ENCODE peak calls at places on chromosome 3, in six cellular contexts. One of them, this sample, is unnamed. For H3K4me1, the result is how much of the 10 kb centered on the place peaks cover.

GRCh38 chr3:128554100-128554464 is 61.1 kb upstream of the GATA2 start:
- DNase-seq in colonic mucosa: no peak
- DNase-seq in upper lobe of right lung: peak
- DNase-seq in left ventricle myocardium inferior: no peak
- DNase-seq in neural progenitor cell: no peak
- DNase-seq in PC-9: peak
- DNase-seq in this sample: no peak

GRCh38 chr3:138441742-138442141 is 7.3 kb downstream of the ESYT3 start:
- DNase-seq in colonic mucosa: no peak
- DNase-seq in left ventricle myocardium inferior: no peak
- DNase-seq in neural progenitor cell: no peak
- DNase-seq in upper lobe of right lung: no peak
- DNase-seq in PC-9: no peak
- DNase-seq in this sample: no peak

GRCh38 chr3:13749063-13749764 is 130.7 kb downstream of the WNT7A start:
- DNase-seq in upper lobe of right lung: no peak
- DNase-seq in left ventricle myocardium inferior: no peak
- DNase-seq in colonic mucosa: no peak
- DNase-seq in PC-9: no peak
- DNase-seq in neural progenitor cell: no peak
- DNase-seq in this sample: no peak

GRCh38 chr3:42183991-42184621 is 81.9 kb downstream of the CCK start:
- DNase-seq in PC-9: no peak
- DNase-seq in colonic mucosa: no peak
- DNase-seq in neural progenitor cell: no peak
- DNase-seq in upper lobe of right lung: no peak
- DNase-seq in left ventricle myocardium inferior: no peak
- DNase-seq in this sample: no peak

GRCh38 chr3:184593923-184594303 is 32.3 kb downstream of the EPHB3 start:
- DNase-seq in neural progenitor cell: no peak
- DNase-seq in PC-9: no peak
- DNase-seq in left ventricle myocardium inferior: no peak
- DNase-seq in upper lobe of right lung: no peak
- DNase-seq in colonic mucosa: no peak
- DNase-seq in this sample: no peak

GRCh38 chr3:152071924-152072323 is 196.8 kb upstream of the MBNL1 start:
- DNase-seq in neural progenitor cell: peak
- DNase-seq in colonic mucosa: no peak
- DNase-seq in upper lobe of right lung: no peak
- DNase-seq in left ventricle myocardium inferior: no peak
- DNase-seq in PC-9: no peak
- DNase-seq in this sample: no peak

GRCh38 chr3:25448750-25449684 is 21.0 kb downstream of the RARB start:
- DNase-seq in neural progenitor cell: peak
- DNase-seq in colonic mucosa: peak
- DNase-seq in PC-9: no peak
- DNase-seq in upper lobe of right lung: peak
- DNase-seq in left ventricle myocardium inferior: peak
- DNase-seq in this sample: peak

GRCh38 chr3:169879846-169880558 is 10.3 kb upstream of the LRRC31 start:
- DNase-seq in colonic mucosa: no peak
- DNase-seq in upper lobe of right lung: no peak
- DNase-seq in neural progenitor cell: peak
- DNase-seq in left ventricle myocardium inferior: no peak
- DNase-seq in PC-9: no peak
- DNase-seq in this sample: no peak

GRCh38 chr3:154218728-154219127 is 97.5 kb downstream of the ARHGEF26 start:
- DNase-seq in upper lobe of right lung: no peak
- DNase-seq in left ventricle myocardium inferior: no peak
- DNase-seq in neural progenitor cell: no peak
- DNase-seq in colonic mucosa: no peak
- DNase-seq in PC-9: no peak
- DNase-seq in this sample: no peak

GRCh38 chr3:197854596-197855343 is 63.7 kb downstream of the LRCH3 start:
- DNase-seq in colonic mucosa: no peak
- DNase-seq in PC-9: no peak
- DNase-seq in upper lobe of right lung: no peak
- DNase-seq in left ventricle myocardium inferior: no peak
- DNase-seq in neural progenitor cell: peak
- DNase-seq in this sample: peak

GRCh38 chr3:13292371-13292770 is 127.8 kb downstream of the NUP210 start:
- DNase-seq in left ventricle myocardium inferior: no peak
- DNase-seq in colonic mucosa: no peak
- DNase-seq in upper lobe of right lung: no peak
- DNase-seq in PC-9: no peak
- DNase-seq in neural progenitor cell: no peak
- DNase-seq in this sample: no peak

GRCh38 chr3:143199998-143200909 is 80.7 kb downstream of the CHST2 start:
- DNase-seq in left ventricle myocardium inferior: no peak
- DNase-seq in colonic mucosa: no peak
- DNase-seq in PC-9: no peak
- DNase-seq in neural progenitor cell: no peak
- DNase-seq in upper lobe of right lung: no peak
- DNase-seq in this sample: no peak

GRCh38 chr3:52841211-52841980 is 6.6 kb upstream of the MUSTN1 start:
- DNase-seq in PC-9: no peak
- DNase-seq in left ventricle myocardium inferior: no peak
- DNase-seq in colonic mucosa: no peak
- DNase-seq in upper lobe of right lung: no peak
- DNase-seq in neural progenitor cell: no peak
- DNase-seq in this sample: no peak

GRCh38 chr3:58336135-58336882 is 3.6 kb downstream of the PXK start:
- DNase-seq in neural progenitor cell: no peak
- DNase-seq in colonic mucosa: no peak
- DNase-seq in left ventricle myocardium inferior: no peak
- DNase-seq in upper lobe of right lung: no peak
- DNase-seq in PC-9: no peak
- DNase-seq in this sample: no peak

GRCh38 chr3:65830948-65831732 is 207.6 kb downstream of the MAGI1 start:
- DNase-seq in neural progenitor cell: no peak
- DNase-seq in left ventricle myocardium inferior: no peak
- DNase-seq in colonic mucosa: no peak
- DNase-seq in upper lobe of right lung: no peak
- DNase-seq in PC-9: no peak
- DNase-seq in this sample: no peak

GRCh38 chr3:166123576-166123975 is 286.4 kb upstream of the BCHE start:
- DNase-seq in left ventricle myocardium inferior: no peak
- DNase-seq in neural progenitor cell: no peak
- DNase-seq in PC-9: peak
- DNase-seq in upper lobe of right lung: no peak
- DNase-seq in colonic mucosa: no peak
- DNase-seq in this sample: no peak

GRCh38 chr3:165640970-165641369 is 196.3 kb downstream of the BCHE start:
- DNase-seq in PC-9: no peak
- DNase-seq in neural progenitor cell: no peak
- DNase-seq in upper lobe of right lung: no peak
- DNase-seq in colonic mucosa: no peak
- DNase-seq in left ventricle myocardium inferior: no peak
- DNase-seq in this sample: no peak

GRCh38 chr3:133330542-133330941 is 69.3 kb upstream of the BFSP2 start:
- DNase-seq in upper lobe of right lung: no peak
- DNase-seq in PC-9: no peak
- DNase-seq in neural progenitor cell: no peak
- DNase-seq in colonic mucosa: no peak
- DNase-seq in left ventricle myocardium inferior: no peak
- DNase-seq in this sample: no peak

GRCh38 chr3:80097674-80098073 is 329.9 kb upstream of the ROBO1 start:
- DNase-seq in neural progenitor cell: no peak
- DNase-seq in left ventricle myocardium inferior: no peak
- DNase-seq in upper lobe of right lung: no peak
- DNase-seq in PC-9: no peak
- DNase-seq in colonic mucosa: no peak
- DNase-seq in this sample: no peak

GRCh38 chr3:2714856-2715255 is 395.3 kb downstream of the IL5RA start:
- DNase-seq in neural progenitor cell: no peak
- DNase-seq in colonic mucosa: no peak
- DNase-seq in upper lobe of right lung: no peak
- DNase-seq in PC-9: no peak
- DNase-seq in left ventricle myocardium inferior: no peak
- DNase-seq in this sample: no peak

GRCh38 chr3:49462222-49462621 is 7.8 kb upstream of the DAG1 start:
- DNase-seq in upper lobe of right lung: no peak
- DNase-seq in left ventricle myocardium inferior: no peak
- DNase-seq in neural progenitor cell: no peak
- DNase-seq in colonic mucosa: no peak
- DNase-seq in PC-9: peak
- DNase-seq in this sample: no peak

GRCh38 chr3:31196881-31197364 is 302.5 kb upstream of the GADL1 start:
- DNase-seq in neural progenitor cell: no peak
- DNase-seq in colonic mucosa: no peak
- DNase-seq in PC-9: no peak
- DNase-seq in left ventricle myocardium inferior: peak
- DNase-seq in upper lobe of right lung: no peak
- DNase-seq in this sample: no peak

GRCh38 chr3:17195856-17196604 is 311.3 kb downstream of the PLCL2 start:
- DNase-seq in PC-9: no peak
- DNase-seq in left ventricle myocardium inferior: no peak
- DNase-seq in colonic mucosa: no peak
- DNase-seq in neural progenitor cell: peak
- DNase-seq in upper lobe of right lung: no peak
- DNase-seq in this sample: no peak

GRCh38 chr3:17190353-17191078 is 305.8 kb downstream of the PLCL2 start:
- DNase-seq in upper lobe of right lung: no peak
- DNase-seq in colonic mucosa: no peak
- DNase-seq in left ventricle myocardium inferior: no peak
- DNase-seq in neural progenitor cell: no peak
- DNase-seq in PC-9: no peak
- DNase-seq in this sample: no peak

GRCh38 chr3:17192995-17193394 is 308.2 kb downstream of the PLCL2 start:
- DNase-seq in neural progenitor cell: no peak
- DNase-seq in upper lobe of right lung: no peak
- DNase-seq in left ventricle myocardium inferior: no peak
- DNase-seq in colonic mucosa: no peak
- DNase-seq in PC-9: no peak
- DNase-seq in this sample: no peak

GRCh38 chr3:17194116-17194515 is 309.4 kb downstream of the PLCL2 start:
- DNase-seq in PC-9: no peak
- DNase-seq in left ventricle myocardium inferior: no peak
- DNase-seq in colonic mucosa: no peak
- DNase-seq in neural progenitor cell: no peak
- DNase-seq in upper lobe of right lung: no peak
- DNase-seq in this sample: no peak

DNA sequence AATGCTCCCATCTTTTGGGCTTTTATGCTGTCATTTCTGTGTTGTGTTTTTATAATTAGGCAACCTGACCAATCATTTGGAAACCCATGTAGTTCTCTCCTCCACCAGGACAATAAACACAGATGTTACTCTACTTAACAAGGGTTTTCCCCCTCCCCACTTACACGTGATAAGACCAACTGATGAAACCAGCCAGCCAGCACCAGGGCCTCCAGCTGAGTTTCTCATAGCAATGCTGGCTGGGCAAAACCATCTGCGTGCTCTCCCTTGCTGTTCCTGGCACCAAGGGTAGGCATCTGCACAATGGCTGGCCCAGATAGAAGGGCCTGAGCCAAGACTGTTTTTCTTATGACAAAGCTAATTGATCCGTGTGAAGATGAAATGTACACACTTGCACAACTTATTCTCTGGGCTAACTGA is 310.4 kb downstream of the PLCL2 start:
- DNase-seq in neural progenitor cell: peak
- DNase-seq in PC-9: no peak
- DNase-seq in upper lobe of right lung: no peak
- DNase-seq in left ventricle myocardium inferior: no peak
- DNase-seq in colonic mucosa: no peak
- DNase-seq in this sample: no peak
- H3K27ac ChIP-seq in neural progenitor cell: no peak
- H3K27ac ChIP-seq in PC-9: no peak
- H3K27ac ChIP-seq in upper lobe of right lung: no peak
- H3K27ac ChIP-seq in left ventricle myocardium inferior: peak
- H3K27ac ChIP-seq in colonic mucosa: no peak
- H3K27ac ChIP-seq in this sample: no peak

GRCh38 chr3:179432021-179432420 is 19.2 kb downstream of the GNB4 start:
- DNase-seq in PC-9: no peak
- DNase-seq in colonic mucosa: no peak
- DNase-seq in upper lobe of right lung: no peak
- DNase-seq in neural progenitor cell: no peak
- DNase-seq in left ventricle myocardium inferior: no peak
- DNase-seq in this sample: no peak
- H3K4me1 ChIP-seq in PC-9: under half
- H3K4me1 ChIP-seq in colonic mucosa: under half
- H3K4me1 ChIP-seq in upper lobe of right lung: under half
- H3K4me1 ChIP-seq in neural progenitor cell: under half
- H3K4me1 ChIP-seq in left ventricle myocardium inferior: half or more
- H3K4me1 ChIP-seq in this sample: under half

DNA sequence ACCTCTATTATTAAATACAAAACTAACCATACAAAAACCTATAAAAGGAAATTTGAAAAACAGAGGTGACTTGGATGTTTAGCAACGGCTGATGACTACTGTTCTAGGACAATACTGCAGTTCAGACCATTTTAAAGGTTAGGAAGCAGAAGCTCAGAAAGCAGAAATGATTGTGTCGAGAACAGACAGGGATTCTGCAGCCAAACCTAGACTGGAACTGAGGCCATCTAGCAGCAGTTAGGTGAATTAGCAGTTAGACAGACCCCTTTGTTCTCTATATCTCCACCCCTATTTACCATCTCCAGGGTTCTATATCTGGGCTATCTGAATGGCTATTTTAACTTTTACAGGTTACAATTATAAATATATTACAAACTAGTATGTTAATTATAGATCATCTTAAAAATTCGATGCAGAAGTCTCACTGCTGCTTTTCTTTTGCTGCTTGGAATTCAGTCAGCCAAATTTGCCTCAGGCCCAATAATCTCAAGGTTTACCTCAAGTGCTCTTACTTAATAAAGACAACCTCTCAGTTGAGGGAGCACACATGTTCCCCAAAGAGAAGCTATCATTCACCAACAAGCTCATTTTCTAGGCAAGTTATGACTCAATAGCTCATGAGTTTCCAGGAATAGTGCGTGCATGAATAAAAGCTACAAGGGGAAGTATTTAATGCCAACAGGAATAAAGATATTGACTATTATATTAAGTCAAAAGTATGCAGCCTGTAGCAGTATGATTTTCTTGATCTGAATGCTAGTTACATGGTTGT is 9.3 kb upstream of the IL1RAP start:
- DNase-seq in upper lobe of right lung: no peak
- DNase-seq in colonic mucosa: no peak
- DNase-seq in PC-9: no peak
- DNase-seq in left ventricle myocardium inferior: no peak
- DNase-seq in neural progenitor cell: peak
- DNase-seq in this sample: no peak
- TF ChIP-seq CTCF in upper lobe of right lung: no peak
- TF ChIP-seq CTCF in colonic mucosa: no peak
- TF ChIP-seq CTCF in PC-9: peak
- TF ChIP-seq CTCF in left ventricle myocardium inferior: peak
- TF ChIP-seq CTCF in neural progenitor cell: peak
- TF ChIP-seq CTCF in this sample: no peak

GRCh38 chr3:149623819-149624218 is 34.0 kb downstream of the WWTR1 start:
- DNase-seq in neural progenitor cell: no peak
- DNase-seq in left ventricle myocardium inferior: no peak
- DNase-seq in colonic mucosa: no peak
- DNase-seq in upper lobe of right lung: no peak
- DNase-seq in PC-9: no peak
- DNase-seq in this sample: no peak
- H3K27ac ChIP-seq in neural progenitor cell: no peak
- H3K27ac ChIP-seq in left ventricle myocardium inferior: no peak
- H3K27ac ChIP-seq in colonic mucosa: no peak
- H3K27ac ChIP-seq in upper lobe of right lung: no peak
- H3K27ac ChIP-seq in PC-9: no peak
- H3K27ac ChIP-seq in this sample: no peak

This sample was measured in breast epithelium.